ENCODE peak calls at places on chromosomes 11 and 22, in nine cellular contexts. B, F, C, V, O, A, H, P and G are unnamed samples.
A peak's percentile ranks its signal among the peaks of the same experiment; 100 is the strongest.

GRCh38 chr11:116862951-116863350 is 25.5 kb upstream of the APOA1 start:
- DNase-seq in B (no peak), F (peak; percentile 29), C (no peak), V (peak; percentile 61), O (no peak), A (no peak), H (no peak), P (no peak), G (no peak)

GRCh38 chr11:17169876-17170275 is 37.9 kb downstream of the PIK3C2A start:
- DNase-seq in B (no peak), F (no peak), C (no peak), V (peak; percentile 9), O (no peak), A (no peak), H (no peak), P (no peak), G (no peak)

GRCh38 chr11:97641988-97642387 is 1252.2 kb downstream of the JRKL start:
- DNase-seq in B (no peak), F (no peak), C (no peak), V (no peak), O (no peak), A (no peak), H (no peak), P (no peak), G (no peak)

GRCh38 chr11:73463359-73463758 is 87.2 kb downstream of the RELT start:
- DNase-seq in B (no peak), F (peak; percentile 73), C (peak; percentile 13), V (peak; percentile 91), O (no peak), A (peak; percentile 69), H (peak; percentile 12), P (no peak), G (no peak)

GRCh38 chr11:1482581-1483444 is 3.8 kb downstream of the MOB2 start:
- DNase-seq in B (no peak), F (no peak), C (no peak), V (no peak), O (no peak), A (no peak), H (no peak), P (no peak), G (peak; percentile 66)

GRCh38 chr11:130653838-130654601 is 205.6 kb downstream of the ADAMTS15 start:
- DNase-seq in B (no peak), F (peak; percentile 59), C (peak; percentile 65), V (peak; percentile 72), O (no peak), A (no peak), H (peak; percentile 45), P (peak; percentile 61), G (peak; percentile 94)

GRCh38 chr11:112219476-112220232 is 6.6 kb upstream of the PTS start:
- DNase-seq in B (peak; percentile 67), F (peak; percentile 39), C (peak; percentile 86), V (peak; percentile 76), O (no peak), A (peak; percentile 81), H (peak; percentile 88), P (peak; percentile 52), G (no peak)

GRCh38 chr11:111370902-111371578 is 8.0 kb downstream of the POU2AF1 start:
- DNase-seq in B (no peak), F (no peak), C (no peak), V (no peak), O (no peak), A (no peak), H (no peak), P (no peak), G (no peak)

GRCh38 chr22:48228468-48228867 is 1466.0 kb downstream of the TBC1D22A start:
- DNase-seq in B (no peak), F (no peak), C (no peak), V (no peak), O (no peak), A (no peak), H (no peak), P (no peak), G (no peak)

GRCh38 chr22:48227341-48228018 is 1465.0 kb downstream of the TBC1D22A start:
- DNase-seq in B (no peak), F (no peak), C (no peak), V (no peak), O (no peak), A (no peak), H (no peak), P (no peak), G (no peak)

GRCh38 chr22:48224332-48224731 is 1461.9 kb downstream of the TBC1D22A start:
- DNase-seq in B (no peak), F (no peak), C (no peak), V (no peak), O (no peak), A (no peak), H (no peak), P (no peak), G (no peak)

GRCh38 chr22:48223488-48224190 is 1461.2 kb downstream of the TBC1D22A start:
- DNase-seq in B (no peak), F (no peak), C (no peak), V (no peak), O (no peak), A (no peak), H (no peak), P (no peak), G (no peak)

DNA sequence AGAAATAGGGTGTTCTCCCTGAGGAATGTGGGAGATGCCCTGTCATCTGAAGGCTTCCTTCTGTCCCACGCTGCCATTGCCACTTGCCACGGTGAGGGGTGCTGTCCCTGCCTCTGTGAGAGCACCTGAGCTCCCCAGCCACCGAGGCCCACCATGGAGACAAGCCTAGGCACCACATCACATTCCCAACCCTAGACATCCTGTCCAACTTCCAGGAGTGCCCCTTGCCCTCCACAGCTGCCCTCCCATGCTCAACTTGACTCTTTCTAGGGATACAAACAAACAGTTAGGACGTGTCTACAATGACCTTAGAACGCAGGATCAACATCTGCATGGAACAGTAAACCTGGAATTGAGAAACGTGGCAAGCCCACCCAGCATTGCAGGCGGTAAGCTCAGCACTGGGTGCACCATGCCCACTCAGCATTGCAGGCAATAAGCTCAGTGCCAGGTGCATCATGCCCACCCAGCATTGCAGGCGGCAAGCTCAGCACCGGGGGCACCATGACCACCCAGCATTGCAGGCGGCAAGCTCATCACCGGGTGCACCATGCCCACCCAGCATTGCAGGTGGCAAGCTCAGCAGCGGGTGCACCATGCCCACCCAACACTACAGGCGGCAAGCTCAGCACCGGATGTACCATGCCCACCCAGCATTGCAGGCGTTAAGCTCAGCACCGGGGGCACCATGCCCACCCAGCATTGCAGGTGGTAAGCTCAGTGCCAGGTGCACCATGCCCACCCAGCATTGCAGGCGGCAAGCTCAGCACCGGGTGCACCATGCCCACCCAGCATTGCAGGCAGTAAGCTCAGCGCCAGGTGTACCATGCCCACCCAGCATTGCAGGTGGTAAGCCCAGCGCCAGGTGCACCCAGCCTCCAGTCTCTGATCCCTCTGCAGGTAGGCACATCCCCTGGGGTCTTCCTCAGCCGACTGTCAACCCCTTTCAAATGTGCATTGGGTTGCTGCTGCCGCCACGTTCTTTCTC is 1463.9 kb downstream of the TBC1D22A start:
- DNase-seq in B (no peak), F (no peak), C (no peak), V (no peak), O (no peak), A (no peak), H (no peak), P (no peak), G (no peak)
- H3K9me3 ChIP-seq in B (no peaks in the 10 kb centered on the region), F (peaks cover 21% of the 10 kb centered on the region), C (no peaks in the 10 kb centered on the region), V (no peaks in the 10 kb centered on the region), O (peaks cover 11% of the 10 kb centered on the region), A (peaks cover 9% of the 10 kb centered on the region), H (no peaks in the 10 kb centered on the region), P (no peaks in the 10 kb centered on the region), G (no peaks in the 10 kb centered on the region)

DNA sequence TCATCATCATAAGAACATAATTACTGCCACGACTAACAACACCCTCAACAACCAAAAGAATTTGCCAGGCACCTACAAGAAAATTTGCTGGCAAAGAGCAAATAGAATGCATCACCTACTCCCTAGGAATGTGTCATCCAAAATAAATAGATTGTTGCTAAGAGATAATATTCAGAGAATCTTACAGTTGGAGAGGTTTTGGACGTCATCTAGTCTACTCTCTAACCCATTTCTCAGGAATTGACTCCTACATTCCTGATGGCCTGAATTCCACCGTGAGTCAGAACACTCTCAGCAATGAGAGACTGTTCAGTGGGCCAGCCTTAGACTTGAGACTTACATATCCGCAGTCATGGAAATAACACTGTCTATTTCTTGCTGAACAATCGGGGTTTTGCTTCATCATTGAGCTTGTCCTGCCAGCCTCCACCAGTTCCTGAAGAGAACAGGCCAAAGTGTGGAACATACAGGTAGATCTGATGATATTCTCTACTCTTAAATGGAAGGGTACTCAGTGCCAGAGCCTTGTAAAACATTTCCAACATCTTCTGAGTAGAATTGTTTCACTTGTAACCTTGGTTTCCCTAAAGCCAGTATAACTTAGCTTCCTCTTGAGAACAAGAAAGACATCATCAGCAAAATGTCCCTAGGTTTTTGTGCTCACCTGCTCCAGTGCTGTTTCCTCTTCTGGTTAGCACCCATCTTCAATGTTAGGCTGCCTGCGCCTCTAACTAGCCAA is 8.3 kb downstream of the KIRREL3 start:
- DNase-seq in B (no peak), F (peak; percentile 100), C (peak; percentile 51), V (peak; percentile 99), O (no peak), A (peak; percentile 79), H (peak; percentile 81), P (no peak), G (no peak)
- H3K9ac ChIP-seq in B (no peak overlapping the region), F (peak overlapping the region; percentile 92), C (peak overlapping the region; percentile 63), V (peak overlapping the region; percentile 96), O (peak overlapping the region; percentile 52), A (peak overlapping the region; percentile 86), H (no peak overlapping the region), P (no peak overlapping the region), G (no peak overlapping the region)

DNA sequence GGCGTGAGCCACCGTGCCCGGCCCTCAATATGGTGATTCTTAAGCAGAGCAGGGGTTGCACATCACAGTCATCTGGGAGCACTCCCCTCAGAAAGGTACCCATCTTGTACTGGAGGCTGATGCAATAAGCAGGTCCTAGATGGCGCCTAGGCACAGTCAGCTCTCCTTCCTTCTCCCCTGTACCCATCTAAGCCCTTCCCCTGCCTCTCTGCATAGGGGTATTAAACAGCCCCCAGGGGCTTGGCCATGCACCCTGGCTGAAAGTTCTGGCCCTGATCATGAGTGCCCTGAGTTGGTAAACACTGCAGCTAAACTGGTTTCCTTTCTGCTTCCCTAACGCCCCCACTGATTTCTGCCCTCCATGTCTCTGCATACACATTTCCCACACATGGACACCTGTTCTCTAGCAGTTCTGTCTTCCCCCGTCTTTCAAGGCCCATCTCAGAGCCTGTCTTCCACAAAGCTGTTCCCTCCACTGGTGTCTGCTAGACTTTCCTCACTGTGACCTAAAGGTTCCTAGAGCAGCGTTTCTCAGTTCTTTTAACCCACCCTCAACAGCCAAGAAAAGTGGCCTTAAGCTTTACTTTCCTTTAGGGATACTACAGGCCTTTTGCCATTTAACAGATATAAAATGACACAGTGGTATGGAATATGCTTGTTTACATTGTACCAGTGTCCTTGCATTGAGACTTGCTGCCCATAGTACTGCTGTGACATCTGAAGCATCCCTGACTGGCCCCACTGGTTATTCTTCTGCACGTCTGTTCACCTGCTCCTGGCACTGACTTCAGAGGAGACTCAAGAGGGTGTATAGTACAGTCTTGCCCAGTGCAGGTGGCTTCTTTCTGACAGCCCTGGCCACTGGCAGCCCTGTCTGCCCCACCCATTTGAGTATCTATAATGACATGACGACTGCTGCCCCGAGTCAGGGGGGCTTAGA is 15.6 kb downstream of the UBE2L3 start:
- DNase-seq in B (no peak), F (no peak), C (no peak), V (no peak), O (no peak), A (no peak), H (no peak), P (no peak), G (no peak)
- H3K4me1 ChIP-seq in B (no peaks in the 10 kb centered on the region), F (peaks cover 3% of the 10 kb centered on the region), C (peaks cover 2% of the 10 kb centered on the region), V (no peaks in the 10 kb centered on the region), O (no peaks in the 10 kb centered on the region), A (peaks cover 8% of the 10 kb centered on the region), H (peaks cover 11% of the 10 kb centered on the region), P (peaks cover 7% of the 10 kb centered on the region), G (peaks cover 16% of the 10 kb centered on the region)

DNA sequence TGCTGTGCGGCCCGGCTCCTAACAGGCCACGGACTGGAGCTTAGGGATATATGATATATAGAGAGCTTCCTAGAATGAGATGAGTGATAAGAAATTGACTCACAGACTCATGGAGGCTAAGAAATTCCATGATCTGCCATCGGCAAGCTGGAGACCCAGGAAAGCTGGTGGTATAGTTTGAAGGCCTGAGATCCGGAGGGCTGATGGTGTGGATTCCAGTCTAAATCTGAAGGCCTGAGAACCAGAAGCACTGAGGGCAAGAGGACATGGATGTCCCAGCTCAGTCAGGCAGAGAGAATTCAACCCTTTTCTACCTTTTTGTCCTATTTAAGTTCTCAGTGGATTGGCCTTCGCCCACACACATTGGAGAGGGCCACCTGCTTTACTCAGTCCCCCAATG is 564.8 kb downstream of the TBC1D22A start:
- DNase-seq in B (no peak), F (no peak), C (no peak), V (no peak), O (no peak), A (no peak), H (no peak), P (no peak), G (no peak)
- H3K9me3 ChIP-seq in B (no peaks in the 10 kb centered on the region), F (peaks cover 7% of the 10 kb centered on the region), C (no peaks in the 10 kb centered on the region), V (peaks cover under 1% of the 10 kb centered on the region), O (peaks cover 5% of the 10 kb centered on the region), A (peaks cover 6% of the 10 kb centered on the region), H (no peaks in the 10 kb centered on the region), P (no peaks in the 10 kb centered on the region), G (peaks cover under 1% of the 10 kb centered on the region)